ENCODE peak calls at places on chromosomes 16 and 17, in six cellular contexts. K is body of pancreas; O is stomach; I is pancreas; W is lower leg skin; P is CD8-positive, alpha-beta T cell. D is an unnamed sample.

GRCh38 chr16:88353232-88353631 is 29.5 kb upstream of the ZNF469 start:
- DNase-seq in K (no peak), O (no peak), I (peak), W (no peak), P (no peak), D (no peak)

GRCh38 chr17:731943-732787 is at the start of gene TLCD3A:
- DNase-seq in K (peak), O (peak), I (peak), W (no peak), P (peak), D (peak)

GRCh38 chr17:31541559-31541958 is 150.1 kb downstream of the RAB11FIP4 start:
- DNase-seq in K (peak), O (no peak), I (no peak), W (no peak), P (no peak), D (no peak)

GRCh38 chr16:48014349-48015135 is 141.3 kb downstream of the ABCC12 start:
- DNase-seq in K (no peak), O (no peak), I (no peak), W (no peak), P (no peak), D (no peak)

GRCh38 chr17:55241097-55241496 is 23.7 kb upstream of the HLF start:
- DNase-seq in K (no peak), O (no peak), I (no peak), W (no peak), P (no peak), D (no peak)

GRCh38 chr17:69761767-69762321 is 313.2 kb upstream of the KCNJ16 start:
- DNase-seq in K (no peak), O (no peak), I (no peak), W (peak), P (no peak), D (peak)

GRCh38 chr17:7307686-7308624 is 527 bp downstream of the EIF5A start:
- DNase-seq in K (peak), O (peak), I (peak), W (peak), P (peak), D (peak)

GRCh38 chr17:62791235-62792121 is 16.6 kb downstream of the MARCHF10 start:
- DNase-seq in K (no peak), O (no peak), I (no peak), W (no peak), P (no peak), D (peak)

GRCh38 chr16:11632455-11632921 is 35.8 kb upstream of the SNN start:
- DNase-seq in K (peak), O (no peak), I (no peak), W (no peak), P (no peak), D (peak)

GRCh38 chr16:89374393-89374948 is 115.9 kb downstream of the ANKRD11 start:
- DNase-seq in K (no peak), O (no peak), I (no peak), W (no peak), P (no peak), D (no peak)

GRCh38 chr17:40017422-40018080 is 2.3 kb downstream of the CSF3 start:
- DNase-seq in K (no peak), O (no peak), I (no peak), W (no peak), P (no peak), D (no peak)

GRCh38 chr16:57516176-57516725 is 20.1 kb downstream of the CCDC102A start:
- DNase-seq in K (no peak), O (no peak), I (no peak), W (no peak), P (no peak), D (no peak)

GRCh38 chr17:74403512-74404137 is 28.3 kb upstream of the GPRC5C start:
- DNase-seq in K (no peak), O (no peak), I (no peak), W (no peak), P (no peak), D (no peak)

GRCh38 chr17:81537856-81538555 is 9.8 kb downstream of the FSCN2 start:
- DNase-seq in K (peak), O (no peak), I (no peak), W (no peak), P (no peak), D (no peak)

GRCh38 chr17:38868095-38868967 is 1.5 kb upstream of the LASP1 start:
- DNase-seq in K (peak), O (peak), I (no peak), W (no peak), P (no peak), D (peak)

GRCh38 chr16:72850863-72851262 is 197.1 kb downstream of the ZFHX3 start:
- DNase-seq in K (no peak), O (no peak), I (no peak), W (no peak), P (no peak), D (peak)

GRCh38 chr17:1485748-1486376 is 6.6 kb downstream of the MYO1C start:
- DNase-seq in K (peak), O (peak), I (peak), W (no peak), P (peak), D (peak)

GRCh38 chr17:41785091-41785875 is 1.2 kb downstream of the JUP start:
- DNase-seq in K (no peak), O (no peak), I (no peak), W (no peak), P (no peak), D (no peak)

GRCh38 chr16:28596840-28597691 is at the start of gene SULT1A2:
- DNase-seq in K (peak), O (peak), I (peak), W (no peak), P (no peak), D (no peak)

GRCh38 chr17:57442914-57443571 is 186.7 kb downstream of the MSI2 start:
- DNase-seq in K (no peak), O (peak), I (no peak), W (peak), P (peak), D (peak)

GRCh38 chr16:57319646-57320045 is 35.2 kb upstream of the PLLP start:
- DNase-seq in K (no peak), O (no peak), I (no peak), W (no peak), P (no peak), D (no peak)

GRCh38 chr17:53722407-53722806 is 100.3 kb upstream of the KIF2B start:
- DNase-seq in K (no peak), O (no peak), I (no peak), W (no peak), P (no peak), D (peak)

GRCh38 chr17:15263680-15264079 is 1.4 kb downstream of the PMP22 start:
- DNase-seq in K (no peak), O (no peak), I (no peak), W (no peak), P (no peak), D (peak)
- H3K4me3 ChIP-seq in K (no peak), O (peak), I (no peak), W (no peak), P (no peak), D (peak)

DNA sequence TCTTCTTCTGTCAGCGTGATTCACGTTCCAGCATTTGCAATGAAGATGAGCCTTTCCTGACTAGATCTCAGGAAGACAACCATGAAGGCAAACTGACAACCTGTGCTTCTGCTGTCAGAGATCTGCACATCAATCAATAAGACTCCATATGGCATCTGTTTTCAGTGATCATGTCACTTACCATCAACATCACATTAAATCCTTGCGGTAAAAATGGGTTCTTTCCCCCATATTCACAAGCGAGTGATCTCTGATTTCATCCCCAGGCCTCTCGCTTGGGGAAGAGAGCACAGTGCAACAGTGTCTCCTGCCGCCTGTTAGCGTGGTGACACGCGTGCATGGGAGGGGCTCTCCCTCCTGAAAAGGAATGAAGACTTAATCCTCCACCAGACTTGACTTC is 11.1 kb downstream of the NACA2 start:
- DNase-seq in K (no peak), O (no peak), I (no peak), W (no peak), P (no peak), D (no peak)
- H3K4me3 ChIP-seq in K (no peak), O (no peak), I (no peak), W (no peak), P (no peak), D (no peak)

GRCh38 chr17:45428954-45429337 is 3.7 kb downstream of the ARHGAP27 start:
- DNase-seq in K (no peak), O (no peak), I (no peak), W (no peak), P (no peak), D (no peak)
- H3K4me3 ChIP-seq in K (no peak), O (no peak), I (no peak), W (no peak), P (no peak), D (no peak)

DNA sequence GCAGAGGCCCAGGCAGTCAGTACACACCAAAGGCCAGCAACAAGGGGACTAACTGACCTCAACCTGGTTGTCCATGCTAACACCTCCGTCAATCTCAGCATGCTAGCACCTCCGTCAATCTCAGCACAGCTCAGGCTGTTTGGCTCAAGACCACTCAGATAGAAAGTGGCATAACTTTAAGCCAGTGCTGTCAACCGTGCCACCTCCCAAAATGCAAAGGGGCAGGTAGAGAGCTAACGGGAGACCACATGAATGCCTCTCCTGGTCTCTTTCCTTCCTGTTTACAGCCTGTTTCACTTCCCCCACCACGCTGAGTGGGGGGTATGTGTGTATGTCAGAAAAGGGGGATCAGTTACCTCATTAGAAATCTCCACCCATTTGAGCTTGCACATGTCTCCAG is 3.3 kb downstream of the UBTF start:
- DNase-seq in K (no peak), O (no peak), I (no peak), W (no peak), P (peak), D (no peak)
- H3K4me3 ChIP-seq in K (no peak), O (no peak), I (no peak), W (no peak), P (peak), D (no peak)

DNA sequence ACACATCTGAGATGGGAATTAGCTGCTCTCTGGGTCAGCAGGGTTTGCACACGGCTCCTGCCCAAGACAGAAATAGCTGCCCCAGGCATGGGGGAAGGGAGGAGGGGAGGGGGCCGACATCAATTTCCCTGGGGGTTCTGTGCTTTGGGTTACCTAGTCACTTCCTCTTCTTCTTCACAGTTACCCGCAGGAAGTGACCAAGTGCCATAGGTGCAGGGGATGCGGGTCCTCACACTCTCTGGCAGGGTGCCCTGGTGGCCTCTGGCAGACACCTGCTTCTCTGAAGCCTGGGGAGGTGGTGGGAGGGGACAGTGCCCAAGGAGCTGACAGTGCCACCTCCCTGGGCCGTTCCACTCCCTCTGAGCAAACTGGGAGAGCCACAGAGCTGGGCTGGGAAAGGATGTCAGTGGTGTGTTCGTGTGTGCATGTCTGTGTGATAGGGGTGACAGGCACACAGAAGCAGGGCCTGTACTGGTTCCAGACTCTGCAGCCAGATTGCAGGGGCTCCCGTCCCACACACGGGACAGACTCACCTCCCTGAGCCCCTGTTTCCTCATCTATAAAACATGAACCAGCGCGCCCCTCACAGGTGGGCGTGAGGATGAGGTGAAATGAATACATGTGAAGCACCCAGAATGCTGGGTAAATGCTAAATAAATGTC is 18.2 kb downstream of the SCN4A start:
- DNase-seq in K (no peak), O (no peak), I (no peak), W (no peak), P (peak), D (no peak)
- H3K4me3 ChIP-seq in K (no peak), O (no peak), I (no peak), W (no peak), P (no peak), D (no peak)

DNA sequence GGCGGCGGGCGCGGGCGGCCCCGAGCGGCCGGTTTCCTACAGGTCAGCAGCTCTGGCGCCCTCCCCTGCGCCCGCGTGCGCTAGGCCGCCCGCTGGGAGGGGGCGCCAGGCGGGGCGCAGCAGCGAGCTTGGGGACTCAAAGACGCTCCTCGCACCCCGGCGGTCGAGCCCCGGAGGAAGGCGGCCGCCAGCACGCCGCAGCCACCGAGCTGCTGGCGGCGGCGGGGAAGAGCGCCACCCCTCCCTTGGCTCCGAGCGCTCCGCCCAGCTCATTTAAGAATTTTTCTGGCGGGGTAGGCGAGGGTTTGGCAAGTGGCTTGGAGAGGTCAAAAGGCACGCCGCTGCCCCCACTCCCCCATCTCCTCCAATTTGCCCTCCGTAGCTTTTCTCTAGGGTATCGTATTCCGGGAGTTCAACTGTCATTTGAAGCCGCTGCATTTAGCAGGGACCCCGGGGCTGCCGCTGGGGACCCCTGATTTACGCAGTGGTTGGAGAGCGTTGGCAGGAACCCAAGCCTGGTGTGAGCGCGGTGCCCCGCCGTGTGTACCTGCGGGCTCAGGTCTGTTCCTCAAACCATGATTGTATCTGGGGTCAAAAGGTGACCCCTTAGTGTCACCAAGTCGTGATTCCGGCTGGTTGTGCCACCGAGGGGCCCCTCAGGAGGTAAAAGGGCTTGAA is 59.5 kb upstream of the GSE1 start:
- DNase-seq in K (peak), O (peak), I (peak), W (no peak), P (peak), D (peak)
- H3K4me3 ChIP-seq in K (no peak), O (peak), I (peak), W (peak), P (peak), D (peak)